ENCODE peak calls at places on chromosomes 16 and 17, in nine cellular contexts. T is ovary; V is GM12878; U is stomach; Q is CD8-positive, alpha-beta T cell; Z is endothelial cell; S is neural crest cell; J is fibroblast of mammary gland; K is foreskin keratinocyte. N is an unnamed sample.

GRCh38 chr17:27233059-27233458 is 60.9 kb upstream of the WSB1 start:
- DNase-seq in Z (no peak), K (no peak), J (no peak), U (no peak), T (no peak), Q (no peak), S (no peak), V (no peak), N (no peak)

GRCh38 chr17:36682804-36683203 is 81.4 kb downstream of the MRM1 start:
- DNase-seq in J (no peak), T (no peak), Z (no peak), U (no peak), S (no peak), V (no peak), K (no peak), Q (no peak), N (no peak)

GRCh38 chr17:39096435-39097158 is 54.8 kb downstream of the PLXDC1 start:
- DNase-seq in S (no peak), T (peak), Q (peak), K (no peak), V (no peak), U (no peak), J (no peak), Z (no peak), N (no peak)

GRCh38 chr16:25729188-25729587 is 37.4 kb downstream of the HS3ST4 start:
- DNase-seq in T (no peak), U (no peak), Q (no peak), K (no peak), J (no peak), Z (no peak), S (no peak), V (no peak), N (no peak)

GRCh38 chr16:15942901-15943690 is 6.3 kb upstream of the ABCC1 start:
- DNase-seq in Q (no peak), J (no peak), V (no peak), S (no peak), K (no peak), T (no peak), U (no peak), Z (no peak), N (no peak)

GRCh38 chr16:71709231-71709781 is 15.2 kb downstream of the PHLPP2 start:
- DNase-seq in K (no peak), S (no peak), V (no peak), Q (no peak), J (peak), Z (no peak), U (no peak), T (no peak), N (peak)

GRCh38 chr17:16313159-16314090 is 39.8 kb downstream of the CENPV start:
- DNase-seq in Z (no peak), S (no peak), T (no peak), Q (no peak), K (no peak), U (no peak), V (no peak), J (no peak), N (no peak)

GRCh38 chr16:78574571-78574970 is 475.1 kb downstream of the WWOX start:
- DNase-seq in U (no peak), S (no peak), Z (no peak), T (no peak), J (no peak), Q (no peak), V (no peak), K (no peak), N (no peak)

GRCh38 chr17:5821057-5821456 is 236.7 kb upstream of the NLRP1 start:
- DNase-seq in S (no peak), J (no peak), U (no peak), K (no peak), V (no peak), Z (no peak), Q (no peak), T (no peak), N (no peak)

DNA sequence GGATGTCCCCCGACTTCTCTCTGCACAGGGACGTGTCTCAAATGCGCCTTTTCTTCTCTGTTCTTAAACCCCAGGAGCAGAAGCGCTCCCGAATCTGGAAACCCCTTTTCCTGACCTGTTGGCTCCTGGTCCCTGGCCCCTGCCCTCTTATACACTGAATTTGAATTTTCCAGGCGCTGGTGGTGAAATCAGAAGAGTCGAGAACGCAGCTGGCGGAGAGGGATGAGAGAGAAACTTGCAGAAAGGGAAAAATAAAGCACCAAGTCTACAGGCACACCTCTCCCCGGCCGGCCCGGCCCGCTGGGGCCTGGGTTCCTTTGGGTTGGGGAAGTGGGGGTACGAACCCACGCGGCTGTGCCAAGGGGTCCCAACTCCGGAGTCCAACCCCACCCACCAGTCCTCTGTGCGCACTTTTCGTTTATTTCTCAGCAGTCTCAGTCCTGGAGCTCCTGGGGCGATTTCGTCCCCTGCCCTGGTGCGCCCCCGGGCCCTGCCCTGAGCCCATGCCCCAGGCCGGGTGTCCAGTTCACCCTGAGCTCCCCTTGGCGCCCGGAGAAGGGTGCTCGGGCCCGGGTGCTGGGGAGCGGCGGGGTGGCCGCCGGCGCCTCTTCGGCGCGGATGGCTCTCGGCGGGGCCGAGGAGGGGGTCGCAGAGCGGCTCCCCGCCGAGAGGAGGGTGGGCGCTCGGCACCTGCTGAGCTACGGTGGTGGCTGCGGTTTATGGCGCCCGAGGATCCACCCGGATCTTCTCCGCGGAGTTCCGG is 15.5 kb upstream of the CBX8 start:
- DNase-seq in Z (peak), U (no peak), V (no peak), K (no peak), S (no peak), J (no peak), T (no peak), Q (no peak), N (no peak)
- TF ChIP-seq CTCF in Z (no peak), U (no peak), V (no peak), K (no peak), S (no peak), J (no peak), T (no peak), Q (no peak), N (no peak)

DNA sequence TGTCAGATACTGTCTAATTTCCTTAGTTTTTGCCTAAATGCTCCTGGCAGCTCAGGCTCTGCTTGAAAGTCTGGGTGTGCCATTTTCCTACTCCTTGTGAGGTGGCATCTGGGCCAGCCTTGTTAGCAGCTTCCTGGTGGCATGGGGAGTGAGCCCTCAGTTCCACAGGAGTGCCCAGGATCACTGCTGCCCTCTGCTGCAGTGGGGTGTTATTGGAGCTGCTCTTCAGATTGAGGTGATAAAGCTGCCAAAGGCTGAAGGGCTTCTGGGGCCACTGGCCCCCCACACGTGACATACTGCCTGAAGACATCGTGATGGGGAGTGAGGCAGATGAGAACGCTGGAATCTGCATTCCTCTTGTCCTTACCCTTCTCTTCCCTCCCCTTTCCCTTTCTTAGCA is 27.4 kb downstream of the CEP95 start:
- DNase-seq in Q (no peak), K (no peak), Z (peak), S (no peak), T (no peak), U (no peak), J (no peak), V (no peak), N (no peak)
- TF ChIP-seq CTCF in Q (no peak), K (peak), Z (no peak), S (no peak), T (no peak), U (no peak), J (peak), V (no peak), N (peak)

GRCh38 chr17:72390675-72391501 is 270.1 kb downstream of the SOX9 start:
- DNase-seq in U (no peak), K (peak), V (no peak), J (peak), Q (no peak), T (no peak), Z (no peak), S (no peak), N (no peak)
- TF ChIP-seq CTCF in U (no peak), K (no peak), V (no peak), J (no peak), Q (no peak), T (no peak), Z (no peak), S (no peak), N (no peak)

GRCh38 chr16:2968368-2968737 is 795 bp upstream of the PAQR4 start:
- DNase-seq in U (no peak), S (no peak), Q (no peak), K (no peak), T (no peak), J (no peak), Z (no peak), V (no peak), N (no peak)

GRCh38 chr16:2966803-2967184 is 2.4 kb upstream of the PAQR4 start:
- DNase-seq in Z (no peak), U (peak), J (no peak), K (no peak), T (no peak), V (no peak), S (no peak), Q (no peak), N (no peak)

GRCh38 chr16:2967721-2968161 is 1.4 kb upstream of the PAQR4 start:
- DNase-seq in K (no peak), S (no peak), Q (no peak), U (no peak), Z (no peak), T (no peak), V (no peak), J (no peak), N (no peak)

GRCh38 chr16:2966043-2966802 is 2.1 kb downstream of the KREMEN2 start:
- DNase-seq in Q (no peak), K (no peak), V (no peak), T (no peak), U (no peak), J (no peak), S (no peak), Z (no peak), N (no peak)

GRCh38 chr16:2967211-2967631 is 1.9 kb upstream of the PAQR4 start:
- DNase-seq in U (no peak), J (no peak), K (no peak), T (no peak), S (no peak), Z (no peak), Q (no peak), V (no peak), N (no peak)
- TF ChIP-seq CTCF in U (no peak), J (no peak), K (no peak), T (no peak), S (no peak), Z (no peak), Q (no peak), V (no peak), N (no peak)

GRCh38 chr17:3907483-3908216 is 8.6 kb downstream of the P2RX1 start:
- DNase-seq in K (no peak), Q (no peak), J (no peak), Z (no peak), U (no peak), V (no peak), S (no peak), T (no peak), N (no peak)
- TF ChIP-seq CTCF in K (peak), Q (no peak), J (no peak), Z (no peak), U (no peak), V (peak), S (no peak), T (no peak), N (peak)

GRCh38 chr16:84940670-84941551 is 70.4 kb downstream of the ZDHHC7 start:
- DNase-seq in T (no peak), U (no peak), S (no peak), Z (no peak), Q (no peak), J (peak), V (no peak), K (no peak), N (peak)
- TF ChIP-seq CTCF in T (no peak), U (no peak), S (no peak), Z (no peak), Q (no peak), J (peak), V (no peak), K (no peak), N (peak)

GRCh38 chr17:50149425-50150353 is 788 bp downstream of the PPP1R9B start:
- DNase-seq in Z (peak), J (peak), Q (no peak), K (no peak), S (peak), T (peak), U (peak), V (no peak), N (peak)
- TF ChIP-seq CTCF in Z (no peak), J (no peak), Q (no peak), K (peak), S (peak), T (no peak), U (no peak), V (peak), N (no peak)

GRCh38 chr17:49363251-49363650 is 1.2 kb upstream of the ZNF652 start:
- DNase-seq in Z (no peak), K (no peak), U (no peak), Q (no peak), T (no peak), V (no peak), S (no peak), J (no peak), N (no peak)

GRCh38 chr17:49369089-49369488 is 7.0 kb upstream of the ZNF652 start:
- DNase-seq in V (no peak), Q (no peak), K (no peak), J (no peak), T (no peak), U (no peak), S (no peak), Z (no peak), N (no peak)

GRCh38 chr17:49362723-49363117 is 670 bp upstream of the ZNF652 start:
- DNase-seq in S (no peak), V (no peak), J (no peak), U (no peak), K (no peak), Z (no peak), Q (no peak), T (no peak), N (no peak)

GRCh38 chr17:49364119-49364518 is 2.1 kb upstream of the ZNF652 start:
- DNase-seq in V (no peak), Q (no peak), J (no peak), T (no peak), S (no peak), K (no peak), U (no peak), Z (no peak), N (no peak)

GRCh38 chr17:49365667-49366066 is 3.6 kb upstream of the ZNF652 start:
- DNase-seq in V (no peak), U (no peak), Z (peak), S (no peak), Q (no peak), T (no peak), K (no peak), J (peak), N (no peak)
- TF ChIP-seq CTCF in V (no peak), U (no peak), Z (no peak), S (peak), Q (no peak), T (no peak), K (peak), J (no peak), N (peak)

GRCh38 chr16:21117567-21117966 is 33.1 kb downstream of the DNAH3 start:
- DNase-seq in K (peak), U (no peak), V (no peak), J (no peak), T (no peak), S (no peak), Z (no peak), Q (no peak), N (no peak)
- TF ChIP-seq CTCF in K (no peak), U (no peak), V (no peak), J (no peak), T (no peak), S (no peak), Z (no peak), Q (no peak), N (no peak)

N was measured in fibroblast of the aortic adventitia.